ENCODE peak calls at places on chromosomes 12 and 14, in five cellular contexts. T is A549, S is K562, V is GM12878, G is HepG2. B is an unnamed sample.

GRCh38 chr12:84502180-84502857 is 410.3 kb downstream of the SLC6A15 start:
- DNase-seq in T (no peak), S (no peak), V (no peak), G (no peak), B (no peak)

GRCh38 chr12:112380663-112381420 is 1.4 kb downstream of the HECTD4 start:
- DNase-seq in T (no peak), S (no peak), V (no peak), G (no peak), B (no peak)

GRCh38 chr12:47910486-47910885 is 5.7 kb upstream of the VDR start:
- DNase-seq in T (no peak), S (no peak), V (no peak), G (no peak), B (no peak)

GRCh38 chr14:59377991-59378720 is 87.0 kb downstream of the GPR135 start:
- DNase-seq in T (no peak), S (no peak), V (no peak), G (no peak), B (no peak)

GRCh38 chr12:62654558-62655241 is 188.1 kb downstream of the MON2 start:
- DNase-seq in T (no peak), S (no peak), V (no peak), G (no peak), B (no peak)

GRCh38 chr12:55585817-55586216 is 13.5 kb downstream of the OR2AP1 start:
- DNase-seq in T (no peak), S (no peak), V (no peak), G (no peak), B (no peak)

GRCh38 chr12:30106204-30106603 is 322.5 kb upstream of the TMTC1 start:
- DNase-seq in T (no peak), S (no peak), V (no peak), G (no peak), B (no peak)

GRCh38 chr14:104384776-104385071 is 194.8 kb upstream of the C14orf180 start:
- DNase-seq in T (no peak), S (no peak), V (no peak), G (no peak), B (no peak)

GRCh38 chr14:21405097-21405496 is 21.3 kb upstream of the SUPT16H start:
- DNase-seq in T (no peak), S (no peak), V (no peak), G (no peak), B (no peak)

GRCh38 chr14:73339206-73339605 is 101.9 kb downstream of the PAPLN start:
- DNase-seq in T (no peak), S (no peak), V (no peak), G (no peak), B (no peak)

GRCh38 chr12:8680533-8680932 is 17.3 kb upstream of the RIMKLB start:
- DNase-seq in T (no peak), S (no peak), V (no peak), G (no peak), B (no peak)

GRCh38 chr12:45732250-45732649 is 2.7 kb downstream of the ARID2 start:
- DNase-seq in T (no peak), S (no peak), V (no peak), G (no peak), B (peak; percentile 7)

GRCh38 chr12:109743076-109743910 is 29.7 kb downstream of the FAM222A start:
- DNase-seq in T (no peak), S (no peak), V (no peak), G (no peak), B (no peak)

GRCh38 chr14:102164241-102164641 is 24.5 kb downstream of the WDR20 start:
- DNase-seq in T (no peak), S (peak; percentile 14), V (no peak), G (no peak), B (peak; percentile 49)

GRCh38 chr12:57611810-57612710 is 825 bp downstream of the ARHGEF25 start:
- DNase-seq in T (no peak), S (no peak), V (no peak), G (no peak), B (no peak)

GRCh38 chr12:131540138-131540623 is 170.7 kb upstream of the SFSWAP start:
- DNase-seq in T (no peak), S (no peak), V (no peak), G (no peak), B (no peak)

GRCh38 chr12:19234171-19234704 is 104.7 kb downstream of the PLEKHA5 start:
- DNase-seq in T (no peak), S (no peak), V (no peak), G (no peak), B (peak; percentile 35)

GRCh38 chr14:105301103-105301914 is 508 bp upstream of the BRF1 start:
- DNase-seq in T (peak; percentile 88), S (peak; percentile 97), V (peak; percentile 78), G (peak; percentile 90), B (peak; percentile 90)

GRCh38 chr12:93894391-93895095 is 217.4 kb downstream of the CRADD start:
- DNase-seq in T (no peak), S (no peak), V (no peak), G (no peak), B (peak; percentile 52)

GRCh38 chr12:26017484-26018211 is 59.2 kb downstream of the RASSF8 start:
- DNase-seq in T (peak; percentile 21), S (peak; percentile 15), V (no peak), G (peak; percentile 50), B (peak; percentile 36)

GRCh38 chr12:114911196-114911595 is 227.2 kb upstream of the TBX3 start:
- DNase-seq in T (no peak), S (no peak), V (no peak), G (no peak), B (no peak)

GRCh38 chr12:88658009-88658408 is 77.7 kb upstream of the KITLG start:
- DNase-seq in T (no peak), S (no peak), V (no peak), G (no peak), B (no peak)

GRCh38 chr12:44544018-44544417 is 332.1 kb downstream of the NELL2 start:
- DNase-seq in T (no peak), S (no peak), V (no peak), G (no peak), B (no peak)

GRCh38 chr14:85060116-85060515 is 469.8 kb upstream of the FLRT2 start:
- DNase-seq in T (no peak), S (no peak), V (no peak), G (no peak), B (no peak)

GRCh38 chr14:64861916-64862315 is 17.8 kb downstream of the SPTB start:
- DNase-seq in T (no peak), S (no peak), V (no peak), G (no peak), B (no peak)

GRCh38 chr12:93777249-93777648 is 100.1 kb downstream of the CRADD start:
- DNase-seq in T (no peak), S (no peak), V (no peak), G (no peak), B (peak; percentile 67)

GRCh38 chr12:52836042-52836466 is 1.9 kb upstream of the KRT79 start:
- DNase-seq in T (no peak), S (peak; percentile 59), V (no peak), G (no peak), B (peak; percentile 85)
- TF ChIP-seq CEBPB in T (no peak), S (no peak), V (no peak), G (no peak), B (peak; percentile 61)

GRCh38 chr12:99984271-99985128 is at the start of gene ANKS1B:
- DNase-seq in T (peak; percentile 52), S (peak; percentile 57), V (no peak), G (no peak), B (peak; percentile 13)

GRCh38 chr12:99985129-99985570 is 414 bp upstream of the ANKS1B start:
- DNase-seq in T (no peak), S (no peak), V (no peak), G (no peak), B (no peak)

GRCh38 chr12:99981639-99982190 is 3.0 kb downstream of the ANKS1B start:
- DNase-seq in T (no peak), S (no peak), V (no peak), G (no peak), B (no peak)

GRCh38 chr12:99985631-99986030 is 895 bp upstream of the ANKS1B start:
- DNase-seq in T (no peak), S (no peak), V (no peak), G (no peak), B (no peak)

GRCh38 chr12:99983721-99984258 is 946 bp downstream of the ANKS1B start:
- DNase-seq in T (no peak), S (no peak), V (no peak), G (no peak), B (no peak)
- H3K4me2 ChIP-seq in T (peak overlapping the region; percentile 90), S (no peak overlapping the region), V (no peak overlapping the region), G (no peak overlapping the region), B (peak overlapping the region; percentile 40)

GRCh38 chr12:16587514-16587913 is 18.4 kb downstream of the LMO3 start:
- DNase-seq in T (no peak), S (no peak), V (no peak), G (no peak), B (no peak)
- TF ChIP-seq SMC3 in T (no peak), S (no peak), V (no peak), G (no peak), B (no peak)

DNA sequence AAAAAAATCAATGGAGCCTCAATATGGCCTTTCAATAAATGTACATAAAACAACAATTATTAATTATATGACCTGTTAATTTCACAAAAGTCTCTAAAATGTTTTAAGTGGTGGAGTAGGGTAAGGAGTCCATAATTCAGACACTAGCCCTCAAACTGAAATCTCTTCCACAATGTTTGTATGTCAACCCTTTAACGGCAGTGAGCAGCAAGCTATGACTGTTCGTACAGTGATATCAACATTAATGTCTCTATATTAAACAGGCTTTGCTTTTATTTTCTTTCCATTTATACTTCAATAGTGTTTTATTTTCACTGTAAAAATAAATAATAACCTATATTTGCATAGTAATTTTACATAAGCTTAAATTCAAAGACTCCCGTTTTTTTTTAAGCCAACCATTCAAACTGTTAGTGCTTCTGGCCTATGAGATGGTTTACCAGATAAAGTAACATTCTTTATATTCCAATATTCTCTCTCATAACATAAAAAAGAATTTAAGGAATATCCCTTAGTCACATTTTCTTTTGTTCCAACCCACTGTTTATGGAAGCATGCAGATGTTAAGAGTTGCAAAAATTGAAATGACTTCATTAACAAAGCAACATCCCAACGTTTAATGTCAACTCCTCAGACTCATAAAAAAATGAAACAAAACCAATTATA is 2.4 kb downstream of the CDK17 start:
- DNase-seq in T (no peak), S (no peak), V (no peak), G (no peak), B (peak; percentile 57)
- TF ChIP-seq CEBPB in T (no peak), S (no peak), V (no peak), G (no peak), B (no peak)

DNA sequence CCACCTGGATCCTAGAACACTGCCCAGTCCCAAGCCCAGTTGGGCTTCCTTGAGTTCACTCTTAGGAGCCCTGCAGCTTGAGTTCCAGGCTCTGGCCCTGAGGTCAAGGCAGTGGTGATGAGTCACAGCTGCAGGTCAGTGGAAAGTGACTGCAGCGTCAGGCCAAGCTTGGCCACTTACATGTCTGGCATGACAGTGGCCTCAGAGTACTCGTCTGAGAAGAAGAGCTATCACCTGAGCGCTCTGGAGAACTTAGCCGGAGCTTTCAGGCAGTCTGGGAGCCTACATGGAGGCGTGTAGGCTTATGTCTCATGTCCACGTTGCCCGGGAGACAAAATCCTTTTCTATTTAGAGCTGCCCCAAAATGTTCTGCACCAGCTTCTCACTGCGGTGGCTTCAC is 75.6 kb downstream of the ARL6IP4 start:
- DNase-seq in T (no peak), S (peak; percentile 76), V (no peak), G (no peak), B (peak; percentile 41)
- H3K4me2 ChIP-seq in T (peak overlapping the region; percentile 18), S (no peak overlapping the region), V (no peak overlapping the region), G (no peak overlapping the region), B (no peak overlapping the region)

GRCh38 chr14:55053018-55053417 is 1.6 kb downstream of the MAPK1IP1L start:
- DNase-seq in T (no peak), S (no peak), V (no peak), G (no peak), B (no peak)
- TF ChIP-seq SMC3 in T (no peak), S (no peak), V (no peak), G (no peak), B (no peak)

B was measured in IMR-90.